ENCODE peak calls at places on chromosomes 1 and 21, in four cellular contexts. One of them, this sample, is unnamed.

GRCh38 chr1:40267767-40268187 is 9.7 kb downstream of the ZMPSTE24 start:
- DNase-seq in K562: no peak
- DNase-seq in WTC11: no peak
- DNase-seq in HepG2: no peak
- DNase-seq in this sample: no peak

GRCh38 chr1:171433451-171433850 is 51.9 kb upstream of the PRRC2C start:
- DNase-seq in K562: no peak
- DNase-seq in WTC11: no peak
- DNase-seq in HepG2: no peak
- DNase-seq in this sample: no peak

GRCh38 chr1:10676987-10677386 is 119.5 kb downstream of the CASZ1 start:
- DNase-seq in K562: no peak
- DNase-seq in WTC11: no peak
- DNase-seq in HepG2: no peak
- DNase-seq in this sample: no peak

GRCh38 chr21:31614705-31615104 is 44.8 kb upstream of the SOD1 start:
- DNase-seq in K562: no peak
- DNase-seq in WTC11: no peak
- DNase-seq in HepG2: no peak
- DNase-seq in this sample: no peak

GRCh38 chr1:4397196-4397595 is 257.2 kb upstream of the AJAP1 start:
- DNase-seq in K562: no peak
- DNase-seq in WTC11: no peak
- DNase-seq in HepG2: no peak
- DNase-seq in this sample: no peak

GRCh38 chr1:64471724-64472276 is 1.9 kb downstream of the CACHD1 start:
- DNase-seq in K562: no peak
- DNase-seq in WTC11: no peak
- DNase-seq in HepG2: no peak
- DNase-seq in this sample: peak

GRCh38 chr1:43970911-43971310 is 1.1 kb downstream of the DPH2 start:
- DNase-seq in K562: peak
- DNase-seq in WTC11: no peak
- DNase-seq in HepG2: no peak
- DNase-seq in this sample: no peak

GRCh38 chr1:183543619-183544204 is 46.5 kb downstream of the NCF2 start:
- DNase-seq in K562: no peak
- DNase-seq in WTC11: no peak
- DNase-seq in HepG2: peak
- DNase-seq in this sample: peak

GRCh38 chr1:157770442-157771043 is 6.4 kb downstream of the FCRL2 start:
- DNase-seq in K562: peak
- DNase-seq in WTC11: peak
- DNase-seq in HepG2: no peak
- DNase-seq in this sample: peak

GRCh38 chr1:28720376-28720775 is 16.4 kb upstream of the YTHDF2 start:
- DNase-seq in K562: no peak
- DNase-seq in WTC11: no peak
- DNase-seq in HepG2: no peak
- DNase-seq in this sample: no peak

GRCh38 chr1:209434066-209434465 is 149.4 kb upstream of the CAMK1G start:
- DNase-seq in K562: no peak
- DNase-seq in WTC11: no peak
- DNase-seq in HepG2: no peak
- DNase-seq in this sample: no peak

GRCh38 chr1:11771481-11772043 is 9.6 kb downstream of the C1orf167 start:
- DNase-seq in K562: no peak
- DNase-seq in WTC11: no peak
- DNase-seq in HepG2: no peak
- DNase-seq in this sample: no peak

GRCh38 chr1:199089393-199090122 is 450.7 kb downstream of the PTPRC start:
- DNase-seq in K562: no peak
- DNase-seq in WTC11: no peak
- DNase-seq in HepG2: no peak
- DNase-seq in this sample: no peak

GRCh38 chr1:7335224-7335879 is 435.7 kb upstream of the VAMP3 start:
- DNase-seq in K562: no peak
- DNase-seq in WTC11: no peak
- DNase-seq in HepG2: no peak
- DNase-seq in this sample: no peak

GRCh38 chr1:185567006-185567405 is 167.2 kb upstream of the HMCN1 start:
- DNase-seq in K562: no peak
- DNase-seq in WTC11: no peak
- DNase-seq in HepG2: no peak
- DNase-seq in this sample: no peak

GRCh38 chr1:147217142-147217541 is 8.0 kb downstream of the FMO5 start:
- DNase-seq in K562: no peak
- DNase-seq in WTC11: no peak
- DNase-seq in HepG2: no peak
- DNase-seq in this sample: no peak

GRCh38 chr1:28819020-28819419 is 7.0 kb downstream of the OPRD1 start:
- DNase-seq in K562: no peak
- DNase-seq in WTC11: no peak
- DNase-seq in HepG2: no peak
- DNase-seq in this sample: no peak

GRCh38 chr1:112234710-112235109 is 161.3 kb upstream of the CTTNBP2NL start:
- DNase-seq in K562: no peak
- DNase-seq in WTC11: no peak
- DNase-seq in HepG2: no peak
- DNase-seq in this sample: no peak

GRCh38 chr1:206651958-206652890 is 16.9 kb downstream of the DYRK3 start:
- DNase-seq in K562: peak
- DNase-seq in WTC11: no peak
- DNase-seq in HepG2: no peak
- DNase-seq in this sample: no peak

GRCh38 chr1:169884616-169885015 is 9.1 kb downstream of the SCYL3 start:
- DNase-seq in K562: no peak
- DNase-seq in WTC11: no peak
- DNase-seq in HepG2: no peak
- DNase-seq in this sample: no peak

GRCh38 chr1:192342842-192343241 is 26.1 kb downstream of the RGS21 start:
- DNase-seq in K562: no peak
- DNase-seq in WTC11: no peak
- DNase-seq in HepG2: no peak
- DNase-seq in this sample: no peak

GRCh38 chr1:89815611-89816010 is 5.2 kb upstream of the LRRC8D start:
- DNase-seq in K562: no peak
- DNase-seq in WTC11: no peak
- DNase-seq in HepG2: no peak
- DNase-seq in this sample: no peak

GRCh38 chr1:41619511-41620364 is 135.3 kb upstream of the EDN2 start:
- DNase-seq in K562: no peak
- DNase-seq in WTC11: no peak
- DNase-seq in HepG2: no peak
- DNase-seq in this sample: no peak

GRCh38 chr1:39926820-39927219 is 25.1 kb upstream of the MYCL start:
- DNase-seq in K562: no peak
- DNase-seq in WTC11: no peak
- DNase-seq in HepG2: no peak
- DNase-seq in this sample: no peak

GRCh38 chr1:203556047-203556851 is 62.3 kb downstream of the OPTC start:
- DNase-seq in K562: no peak
- DNase-seq in WTC11: peak
- DNase-seq in HepG2: no peak
- DNase-seq in this sample: no peak

GRCh38 chr1:159025043-159025442 is 15.3 kb downstream of the IFI16 start:
- DNase-seq in K562: no peak
- DNase-seq in WTC11: no peak
- DNase-seq in HepG2: no peak
- DNase-seq in this sample: no peak

GRCh38 chr1:17304155-17304826 is 3.7 kb upstream of the PADI4 start:
- DNase-seq in K562: no peak
- DNase-seq in WTC11: no peak
- DNase-seq in HepG2: no peak
- DNase-seq in this sample: no peak

GRCh38 chr1:109659997-109660755 is 4.3 kb downstream of the GSTM4 start:
- DNase-seq in K562: no peak
- DNase-seq in WTC11: no peak
- DNase-seq in HepG2: peak
- DNase-seq in this sample: no peak

GRCh38 chr1:14800500-14801069 is 202.1 kb downstream of the KAZN start:
- DNase-seq in K562: no peak
- DNase-seq in WTC11: no peak
- DNase-seq in HepG2: no peak
- DNase-seq in this sample: no peak

GRCh38 chr1:182614796-182615451 is 10.7 kb upstream of the RGS16 start:
- DNase-seq in K562: peak
- DNase-seq in WTC11: peak
- DNase-seq in HepG2: no peak
- DNase-seq in this sample: peak

GRCh38 chr21:45943630-45944540 is 37.7 kb upstream of the COL6A1 start:
- DNase-seq in K562: no peak
- DNase-seq in WTC11: no peak
- DNase-seq in HepG2: no peak
- DNase-seq in this sample: no peak

GRCh38 chr1:155760751-155761475 is 72.0 kb downstream of the DAP3 start:
- DNase-seq in K562: no peak
- DNase-seq in WTC11: no peak
- DNase-seq in HepG2: no peak
- DNase-seq in this sample: no peak
- TF ChIP-seq ELF4 in K562: no peak
- TF ChIP-seq ELF4 in WTC11: no peak
- TF ChIP-seq ELF4 in HepG2: no peak
- TF ChIP-seq ELF4 in this sample: no peak

GRCh38 chr1:167934407-167935251 is 1.9 kb upstream of the DCAF6 start:
- DNase-seq in K562: no peak
- DNase-seq in WTC11: no peak
- DNase-seq in HepG2: no peak
- DNase-seq in this sample: no peak
- TF ChIP-seq ELF4 in K562: no peak
- TF ChIP-seq ELF4 in WTC11: no peak
- TF ChIP-seq ELF4 in HepG2: no peak
- TF ChIP-seq ELF4 in this sample: no peak

DNA sequence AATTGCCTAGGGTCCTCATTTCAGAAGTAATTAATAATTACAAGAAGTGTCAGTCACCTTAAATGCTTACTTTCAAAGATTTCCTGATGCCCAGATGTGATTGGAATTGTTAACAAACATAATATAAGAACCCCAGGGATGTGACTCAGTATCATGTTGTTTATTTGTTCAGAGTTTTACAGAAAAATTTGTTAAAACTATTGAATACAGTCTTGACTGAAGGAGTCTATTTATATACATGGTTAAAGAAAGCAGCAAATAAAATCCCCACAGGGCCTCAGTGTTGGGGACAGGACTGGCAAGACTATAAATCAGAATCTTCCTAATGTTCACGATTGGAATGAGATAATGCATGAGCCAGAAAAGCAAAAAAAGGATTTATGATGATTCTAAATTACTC is 84.0 kb downstream of the CRB1 start:
- DNase-seq in K562: no peak
- DNase-seq in WTC11: no peak
- DNase-seq in HepG2: no peak
- DNase-seq in this sample: no peak
- TF ChIP-seq ELF4 in K562: no peak
- TF ChIP-seq ELF4 in WTC11: no peak
- TF ChIP-seq ELF4 in HepG2: no peak
- TF ChIP-seq ELF4 in this sample: no peak

GRCh38 chr1:150234647-150235435 is 1.1 kb downstream of the ANP32E start:
- DNase-seq in K562: peak
- DNase-seq in WTC11: peak
- DNase-seq in HepG2: peak
- DNase-seq in this sample: peak
- TF ChIP-seq ELF4 in K562: no peak
- TF ChIP-seq ELF4 in WTC11: no peak
- TF ChIP-seq ELF4 in HepG2: no peak
- TF ChIP-seq ELF4 in this sample: no peak

DNA sequence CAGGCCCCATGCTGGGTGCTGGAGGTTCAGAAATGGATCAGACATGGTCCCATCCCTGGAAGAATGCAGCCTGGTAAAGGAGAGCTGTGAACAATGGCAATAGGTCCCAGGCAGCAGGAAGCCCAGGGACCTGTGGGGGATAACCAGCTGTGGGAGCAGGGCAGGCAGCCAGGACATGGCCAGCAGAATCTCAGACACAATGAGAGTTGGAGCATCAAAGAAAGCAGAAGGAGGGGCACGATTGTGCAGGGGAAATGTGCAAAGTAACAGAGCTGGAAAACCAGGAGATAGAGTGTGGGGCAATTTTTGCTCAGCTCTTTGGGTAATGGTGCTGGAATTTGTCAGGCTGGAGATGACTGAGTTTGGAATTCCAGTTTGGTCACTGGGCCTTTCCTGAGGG is 44.3 kb downstream of the C8B start:
- DNase-seq in K562: no peak
- DNase-seq in WTC11: no peak
- DNase-seq in HepG2: peak
- DNase-seq in this sample: no peak
- TF ChIP-seq ELF4 in K562: no peak
- TF ChIP-seq ELF4 in WTC11: no peak
- TF ChIP-seq ELF4 in HepG2: no peak
- TF ChIP-seq ELF4 in this sample: no peak

DNA sequence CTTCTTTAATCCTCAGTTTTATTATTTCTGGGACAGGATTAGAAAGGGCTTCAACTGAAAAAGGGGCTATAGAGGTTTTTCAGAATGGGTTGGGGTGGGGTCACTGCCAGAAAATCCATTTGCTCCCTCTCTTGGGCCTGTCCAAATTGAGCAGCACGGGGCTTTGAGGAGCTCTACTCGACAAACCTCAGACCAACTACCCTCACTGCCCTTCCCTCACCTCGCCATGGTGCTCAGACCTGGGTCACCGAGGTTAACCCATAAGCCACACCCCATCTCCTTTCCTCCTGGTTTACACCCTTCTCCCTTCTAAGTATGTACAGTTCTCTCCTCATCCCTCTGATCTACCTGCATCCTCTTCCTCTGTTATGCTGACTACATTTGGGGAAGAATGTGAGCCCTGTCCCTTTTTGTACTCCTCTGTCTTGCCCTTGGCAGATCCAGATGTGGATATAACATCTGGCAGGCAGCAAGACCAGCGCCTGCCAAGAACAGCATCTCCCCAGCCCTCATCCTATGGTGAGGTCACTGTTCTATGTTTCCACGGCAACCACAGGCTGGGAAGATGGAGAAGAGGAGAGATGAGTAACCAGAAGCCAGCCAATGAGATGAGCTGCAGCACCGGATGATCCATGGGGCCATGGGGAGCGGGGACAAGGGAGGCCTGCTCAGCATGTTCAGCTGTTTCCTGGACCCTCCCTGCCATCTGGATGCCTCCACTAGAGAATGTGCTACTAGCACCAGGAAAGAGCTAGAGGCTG is 3.7 kb upstream of the FABP3 start:
- DNase-seq in K562: peak
- DNase-seq in WTC11: no peak
- DNase-seq in HepG2: peak
- DNase-seq in this sample: no peak
- TF ChIP-seq ELF4 in K562: no peak
- TF ChIP-seq ELF4 in WTC11: no peak
- TF ChIP-seq ELF4 in HepG2: no peak
- TF ChIP-seq ELF4 in this sample: no peak